ENCODE peak calls at places on chromosome 15, in four cellular contexts. H is HepG2, Q is K562, M is SK-N-SH. U is an unnamed sample.

GRCh38 chr15:80107204-80107603 is 45.6 kb upstream of the FAH start:
- DNase-seq in H (no peak), M (no peak), Q (no peak), U (no peak)

GRCh38 chr15:71440479-71441071 is 325.3 kb downstream of the THSD4 start:
- DNase-seq in Q (no peak), H (peak; percentile 27), M (peak; percentile 48), U (peak; percentile 66)

GRCh38 chr15:65580287-65580686 is 30.6 kb downstream of the INTS14 start:
- DNase-seq in M (peak; percentile 31), H (peak; percentile 21), Q (no peak), U (no peak)

GRCh38 chr15:77507911-77508310 is 87.2 kb downstream of the HMG20A start:
- DNase-seq in H (peak; percentile 74), Q (no peak), M (no peak), U (no peak)

GRCh38 chr15:67089218-67090193 is 24.1 kb downstream of the SMAD3 start:
- DNase-seq in M (no peak), Q (peak; percentile 50), H (no peak), U (no peak)

GRCh38 chr15:62952969-62953368 is 89.6 kb upstream of the TPM1 start:
- DNase-seq in M (no peak), Q (peak; percentile 14), H (no peak), U (no peak)

GRCh38 chr15:78616506-78616905 is 4.3 kb downstream of the CHRNA3 start:
- DNase-seq in Q (no peak), M (no peak), H (no peak), U (no peak)

GRCh38 chr15:80403712-80404056 is 498 bp upstream of the ARNT2 start:
- DNase-seq in H (no peak), Q (no peak), M (no peak), U (no peak)

GRCh38 chr15:56869573-56869972 is 48.9 kb upstream of the TCF12 start:
- DNase-seq in M (peak; percentile 27), H (no peak), Q (peak; percentile 23), U (peak; percentile 49)
- TF ChIP-seq JUND in M (no peak), H (no peak), Q (no peak), U (no peak)

GRCh38 chr15:75346796-75347221 is at the start of gene NEIL1:
- DNase-seq in M (no peak), Q (no peak), H (no peak), U (peak; percentile 28)

GRCh38 chr15:75348034-75348562 is 1.3 kb downstream of the NEIL1 start:
- DNase-seq in M (peak; percentile 78), Q (peak; percentile 71), H (no peak), U (no peak)

GRCh38 chr15:75349851-75350588 is 3.2 kb downstream of the NEIL1 start:
- DNase-seq in Q (no peak), M (no peak), H (no peak), U (no peak)

GRCh38 chr15:75348563-75349350 is 1.9 kb downstream of the NEIL1 start:
- DNase-seq in H (no peak), M (peak; percentile 79), Q (no peak), U (peak; percentile 64)

DNA sequence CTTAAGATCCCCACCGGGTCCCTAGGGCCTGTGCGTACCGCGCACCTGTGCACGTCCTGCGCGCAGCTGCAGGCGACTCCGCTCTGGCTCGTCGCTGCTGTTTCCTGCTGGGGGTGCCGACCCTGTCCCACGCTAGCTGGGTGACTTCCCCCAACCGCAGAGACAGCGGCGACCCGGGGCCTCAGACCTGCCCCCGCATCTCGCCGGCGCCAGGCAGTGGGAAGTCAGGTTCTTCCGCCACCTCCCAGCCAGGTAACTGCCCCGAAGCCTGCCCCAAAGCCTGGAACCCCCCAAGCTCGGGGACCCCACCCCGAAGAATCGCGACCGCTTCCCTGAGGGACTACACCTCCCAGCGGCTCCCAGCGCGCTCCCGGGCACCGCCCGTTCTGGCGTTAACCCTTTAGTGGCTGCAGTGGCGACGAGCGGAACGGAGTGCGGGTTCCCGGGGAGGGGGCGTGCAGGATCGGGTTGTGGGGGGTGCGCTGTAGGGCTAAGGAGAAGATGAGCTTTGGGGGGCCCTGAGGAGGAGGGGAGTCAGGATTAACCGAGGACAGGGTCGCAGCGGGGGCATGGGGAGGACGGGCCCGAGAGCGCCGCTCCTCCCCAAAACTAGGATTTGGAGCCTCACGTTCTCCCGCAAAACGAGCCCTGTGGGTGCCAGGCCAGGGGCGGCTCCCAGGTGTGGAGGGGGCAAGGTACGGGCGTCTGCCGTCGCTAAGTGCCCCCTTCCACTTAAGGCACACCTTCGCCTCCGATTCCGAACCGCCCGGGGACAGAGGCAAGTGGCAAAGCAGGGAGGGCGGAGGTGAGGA is 589 bp downstream of the NEIL1 start:
- DNase-seq in M (peak; percentile 87), Q (peak; percentile 70), H (no peak), U (peak; percentile 63)
- TF ChIP-seq JUND in M (no peak), Q (no peak), H (no peak), U (no peak)

GRCh38 chr15:35301088-35301487 is 216.0 kb upstream of the NANOGP8 start:
- DNase-seq in Q (no peak), M (no peak), H (no peak), U (no peak)
- TF ChIP-seq JUND in Q (no peak), M (no peak), H (no peak), U (no peak)

GRCh38 chr15:68207176-68207935 is 2.2 kb upstream of the CALML4 start:
- DNase-seq in Q (no peak), H (no peak), M (no peak), U (no peak)
- TF ChIP-seq JUND in Q (no peak), H (no peak), M (no peak), U (no peak)

GRCh38 chr15:90873998-90874605 is 5.7 kb downstream of the FURIN start:
- DNase-seq in H (peak; percentile 97), Q (peak; percentile 50), M (no peak), U (peak; percentile 57)
- TF ChIP-seq JUND in H (peak; percentile 83), Q (no peak), M (no peak), U (no peak)

GRCh38 chr15:84398763-84399701 is 163.5 kb downstream of the GOLGA6L4 start:
- DNase-seq in Q (peak; percentile 52), H (no peak), M (no peak), U (no peak)
- TF ChIP-seq JUND in Q (no peak), H (no peak), M (no peak), U (no peak)

GRCh38 chr15:51229907-51230328 is 108.5 kb downstream of the CYP19A1 start:
- DNase-seq in Q (no peak), M (peak; percentile 55), H (peak; percentile 8), U (peak; percentile 10)
- TF ChIP-seq JUND in Q (no peak), M (no peak), H (no peak), U (no peak)

DNA sequence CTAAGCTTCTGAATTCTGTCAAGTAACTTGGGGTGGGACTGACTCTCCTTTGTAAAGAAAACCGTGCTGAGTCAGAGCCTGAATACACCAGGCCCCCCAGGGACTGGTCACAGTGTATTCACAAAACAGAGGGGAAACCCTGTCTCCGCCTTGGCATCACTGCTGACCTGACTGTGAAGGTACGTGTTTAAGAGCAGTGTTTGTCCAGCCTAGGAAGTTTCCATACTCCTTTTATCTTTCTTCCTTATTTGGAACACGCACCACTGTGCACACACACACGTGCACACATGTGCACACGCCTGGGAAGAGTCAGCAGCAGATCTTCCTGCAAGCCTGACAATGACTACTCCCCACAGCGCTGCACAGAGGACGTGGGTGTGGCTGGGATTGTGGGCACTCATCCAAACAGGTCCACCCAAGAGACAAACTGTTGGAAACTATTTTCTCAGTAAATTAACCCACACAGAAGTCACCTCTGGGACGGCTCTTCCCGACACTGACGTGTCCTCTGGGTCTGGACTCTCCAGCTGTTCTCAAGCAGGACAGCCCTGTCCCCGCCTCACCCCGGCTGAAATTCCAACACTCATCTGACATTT is 87.7 kb downstream of the ATP10A start:
- DNase-seq in M (no peak), Q (no peak), H (peak; percentile 45), U (no peak)
- TF ChIP-seq JUND in M (no peak), Q (peak; percentile 13), H (no peak), U (no peak)

DNA sequence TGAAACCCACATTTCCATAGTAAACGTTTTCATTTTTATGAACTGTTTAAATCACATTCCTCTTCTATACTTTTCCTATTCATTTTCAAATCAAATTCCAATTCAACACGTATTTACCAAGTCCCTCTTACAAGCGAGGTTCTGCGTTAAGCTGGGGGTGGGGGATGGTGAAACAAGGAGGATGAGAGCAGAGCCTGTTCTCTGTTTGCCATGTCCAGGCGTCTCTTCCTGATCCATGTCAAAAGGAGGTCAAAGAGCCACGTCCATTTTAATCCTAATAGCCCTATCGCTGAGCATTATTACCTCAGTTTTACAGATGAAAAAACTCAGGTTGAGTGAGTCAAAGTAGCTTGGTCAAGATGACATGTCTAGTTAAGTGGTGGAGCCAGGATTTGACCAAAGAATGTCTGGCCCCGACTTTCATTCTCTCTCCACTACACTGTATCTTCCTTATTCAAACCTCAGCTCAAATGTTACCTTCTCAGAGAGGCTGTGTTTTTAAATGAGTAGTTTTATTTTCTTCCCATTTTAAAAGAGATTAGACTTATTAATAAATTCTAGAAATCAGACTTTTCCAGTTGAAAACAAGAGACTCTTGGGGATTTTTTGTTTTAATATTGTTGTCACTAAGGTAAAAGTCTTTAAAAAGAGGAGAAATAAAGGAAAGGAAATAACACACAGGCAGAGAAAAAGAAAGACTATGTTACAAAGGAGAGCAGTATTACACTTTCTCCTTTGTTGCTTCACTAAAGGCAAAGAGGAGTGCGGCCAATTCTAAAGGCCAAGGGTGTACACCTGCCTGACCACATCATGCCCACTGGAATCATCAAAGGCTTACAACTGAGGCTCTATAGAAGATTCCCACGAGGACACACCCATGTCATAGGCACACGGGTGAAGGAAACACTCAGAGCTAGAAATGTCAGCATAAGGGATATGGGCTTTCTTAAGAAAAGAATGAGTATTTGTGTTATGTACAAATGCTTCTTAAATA is 42.4 kb downstream of the MYO5A start:
- DNase-seq in Q (no peak), H (no peak), M (no peak), U (peak; percentile 7)
- TF ChIP-seq JUND in Q (no peak), H (no peak), M (no peak), U (no peak)

DNA sequence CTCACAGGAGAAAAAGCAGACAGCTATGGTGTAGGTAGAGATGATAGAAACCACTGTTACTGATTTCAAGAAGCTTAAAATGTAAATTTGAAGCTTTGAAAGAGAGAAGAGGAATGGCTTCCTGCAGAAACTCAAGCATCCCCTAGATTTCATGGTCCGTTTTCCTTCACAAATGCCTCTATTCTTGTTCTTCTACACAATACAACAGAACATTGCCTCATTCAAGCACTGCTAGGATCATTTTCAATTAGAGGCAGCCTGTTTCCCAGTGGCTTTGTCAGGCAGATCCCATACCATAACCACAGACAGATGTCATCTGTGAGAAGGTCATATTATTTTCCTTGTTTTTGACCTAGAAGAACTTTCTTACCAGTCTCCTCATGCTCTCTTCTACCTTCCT is 77.9 kb upstream of the SPRED1 start:
- DNase-seq in M (no peak), H (no peak), Q (no peak), U (no peak)
- TF ChIP-seq JUND in M (no peak), H (no peak), Q (no peak), U (no peak)